ENCODE peak calls at places on chromosomes 7 and 10, in six cellular contexts. One of them, this sample, is unnamed.
A peak's percentile ranks its signal among the peaks of the same experiment; 100 is the strongest.

GRCh38 chr10:132229834-132230556 is 43.2 kb downstream of the DPYSL4 start:
- DNase-seq in adrenal gland: no peak
- DNase-seq in HFF-Myc: no peak
- DNase-seq in breast epithelium: no peak
- DNase-seq in bronchial epithelial cell: no peak
- DNase-seq in upper lobe of left lung: peak; percentile 86
- DNase-seq in this sample: no peak

GRCh38 chr10:68212721-68213352 is 19.1 kb downstream of the ATOH7 start:
- DNase-seq in breast epithelium: no peak
- DNase-seq in bronchial epithelial cell: peak; percentile 35
- DNase-seq in upper lobe of left lung: no peak
- DNase-seq in adrenal gland: no peak
- DNase-seq in HFF-Myc: peak; percentile 35
- DNase-seq in this sample: no peak

GRCh38 chr7:24980695-24981543 is 941 bp upstream of the OSBPL3 start:
- DNase-seq in HFF-Myc: no peak
- DNase-seq in adrenal gland: peak; percentile 53
- DNase-seq in upper lobe of left lung: peak; percentile 85
- DNase-seq in breast epithelium: no peak
- DNase-seq in bronchial epithelial cell: peak; percentile 42
- DNase-seq in this sample: peak; percentile 22

GRCh38 chr10:59362991-59363390 is 642 bp upstream of the FAM13C start:
- DNase-seq in HFF-Myc: no peak
- DNase-seq in adrenal gland: peak; percentile 88
- DNase-seq in upper lobe of left lung: no peak
- DNase-seq in bronchial epithelial cell: peak; percentile 50
- DNase-seq in breast epithelium: peak; percentile 58
- DNase-seq in this sample: no peak

GRCh38 chr7:142496545-142496991 is 238.7 kb upstream of the PRSS58 start:
- DNase-seq in bronchial epithelial cell: peak; percentile 47
- DNase-seq in breast epithelium: no peak
- DNase-seq in upper lobe of left lung: no peak
- DNase-seq in HFF-Myc: peak; percentile 20
- DNase-seq in adrenal gland: no peak
- DNase-seq in this sample: no peak

GRCh38 chr7:78326870-78327269 is 528.3 kb downstream of the PHTF2 start:
- DNase-seq in bronchial epithelial cell: no peak
- DNase-seq in adrenal gland: peak; percentile 66
- DNase-seq in upper lobe of left lung: no peak
- DNase-seq in breast epithelium: no peak
- DNase-seq in HFF-Myc: peak; percentile 1
- DNase-seq in this sample: no peak

GRCh38 chr10:29839826-29840515 is 205.2 kb upstream of the SVIL start:
- DNase-seq in upper lobe of left lung: no peak
- DNase-seq in breast epithelium: peak; percentile 57
- DNase-seq in HFF-Myc: no peak
- DNase-seq in bronchial epithelial cell: peak; percentile 97
- DNase-seq in adrenal gland: no peak
- DNase-seq in this sample: no peak

GRCh38 chr7:151769189-151769821 is 107.6 kb downstream of the PRKAG2 start:
- DNase-seq in breast epithelium: no peak
- DNase-seq in adrenal gland: no peak
- DNase-seq in HFF-Myc: no peak
- DNase-seq in bronchial epithelial cell: no peak
- DNase-seq in upper lobe of left lung: peak; percentile 48
- DNase-seq in this sample: no peak

GRCh38 chr10:31020128-31020527 is 11.5 kb downstream of the ZNF438 start:
- DNase-seq in upper lobe of left lung: no peak
- DNase-seq in breast epithelium: no peak
- DNase-seq in bronchial epithelial cell: no peak
- DNase-seq in HFF-Myc: no peak
- DNase-seq in adrenal gland: no peak
- DNase-seq in this sample: no peak

GRCh38 chr7:78179211-78179610 is 380.6 kb downstream of the PHTF2 start:
- DNase-seq in HFF-Myc: no peak
- DNase-seq in bronchial epithelial cell: no peak
- DNase-seq in breast epithelium: no peak
- DNase-seq in adrenal gland: no peak
- DNase-seq in upper lobe of left lung: no peak
- DNase-seq in this sample: no peak

GRCh38 chr7:140044251-140044650 is 18.5 kb downstream of the PARP12 start:
- DNase-seq in bronchial epithelial cell: peak; percentile 65
- DNase-seq in breast epithelium: no peak
- DNase-seq in upper lobe of left lung: no peak
- DNase-seq in adrenal gland: no peak
- DNase-seq in HFF-Myc: no peak
- DNase-seq in this sample: no peak

GRCh38 chr10:77939561-77940001 is 13.0 kb upstream of the DLG5 start:
- DNase-seq in adrenal gland: peak; percentile 62
- DNase-seq in upper lobe of left lung: no peak
- DNase-seq in breast epithelium: no peak
- DNase-seq in bronchial epithelial cell: no peak
- DNase-seq in HFF-Myc: no peak
- DNase-seq in this sample: no peak

GRCh38 chr7:150524018-150524417 is 9.3 kb downstream of the GIMAP7 start:
- DNase-seq in breast epithelium: no peak
- DNase-seq in upper lobe of left lung: no peak
- DNase-seq in HFF-Myc: no peak
- DNase-seq in adrenal gland: no peak
- DNase-seq in bronchial epithelial cell: no peak
- DNase-seq in this sample: no peak

GRCh38 chr10:111506266-111507034 is 429.6 kb downstream of the ADRA2A start:
- DNase-seq in adrenal gland: no peak
- DNase-seq in upper lobe of left lung: no peak
- DNase-seq in HFF-Myc: no peak
- DNase-seq in bronchial epithelial cell: no peak
- DNase-seq in breast epithelium: no peak
- DNase-seq in this sample: no peak

GRCh38 chr10:8183241-8183704 is 128.8 kb downstream of the GATA3 start:
- DNase-seq in adrenal gland: no peak
- DNase-seq in HFF-Myc: no peak
- DNase-seq in breast epithelium: no peak
- DNase-seq in upper lobe of left lung: no peak
- DNase-seq in bronchial epithelial cell: peak; percentile 17
- DNase-seq in this sample: no peak

GRCh38 chr10:84264611-84265141 is 19.8 kb downstream of the RGR start:
- DNase-seq in upper lobe of left lung: no peak
- DNase-seq in HFF-Myc: no peak
- DNase-seq in bronchial epithelial cell: peak; percentile 40
- DNase-seq in breast epithelium: peak; percentile 77
- DNase-seq in adrenal gland: peak; percentile 90
- DNase-seq in this sample: peak; percentile 47

GRCh38 chr7:44449531-44449930 is 40.9 kb downstream of the NUDCD3 start:
- DNase-seq in HFF-Myc: no peak
- DNase-seq in adrenal gland: no peak
- DNase-seq in upper lobe of left lung: no peak
- DNase-seq in breast epithelium: no peak
- DNase-seq in bronchial epithelial cell: no peak
- DNase-seq in this sample: no peak

GRCh38 chr10:87585565-87586514 is 73.8 kb upstream of the PAPSS2 start:
- DNase-seq in bronchial epithelial cell: peak; percentile 92
- DNase-seq in HFF-Myc: no peak
- DNase-seq in breast epithelium: no peak
- DNase-seq in upper lobe of left lung: no peak
- DNase-seq in adrenal gland: no peak
- DNase-seq in this sample: no peak

GRCh38 chr10:48649349-48649944 is 35.2 kb upstream of the WDFY4 start:
- DNase-seq in HFF-Myc: no peak
- DNase-seq in bronchial epithelial cell: no peak
- DNase-seq in adrenal gland: peak; percentile 43
- DNase-seq in breast epithelium: no peak
- DNase-seq in upper lobe of left lung: no peak
- DNase-seq in this sample: no peak

GRCh38 chr7:85185355-85186082 is 1.3 kb downstream of the SEMA3D start:
- DNase-seq in bronchial epithelial cell: peak; percentile 43
- DNase-seq in upper lobe of left lung: peak; percentile 80
- DNase-seq in HFF-Myc: peak; percentile 39
- DNase-seq in adrenal gland: peak; percentile 71
- DNase-seq in breast epithelium: peak; percentile 58
- DNase-seq in this sample: peak; percentile 15

GRCh38 chr10:71968553-71969474 is 4.6 kb downstream of the CHST3 start:
- DNase-seq in adrenal gland: no peak
- DNase-seq in bronchial epithelial cell: no peak
- DNase-seq in breast epithelium: no peak
- DNase-seq in HFF-Myc: no peak
- DNase-seq in upper lobe of left lung: no peak
- DNase-seq in this sample: no peak
- TF ChIP-seq CTCF in adrenal gland: no peak
- TF ChIP-seq CTCF in bronchial epithelial cell: no peak
- TF ChIP-seq CTCF in breast epithelium: no peak
- TF ChIP-seq CTCF in HFF-Myc: no peak
- TF ChIP-seq CTCF in upper lobe of left lung: no peak
- TF ChIP-seq CTCF in this sample: no peak

DNA sequence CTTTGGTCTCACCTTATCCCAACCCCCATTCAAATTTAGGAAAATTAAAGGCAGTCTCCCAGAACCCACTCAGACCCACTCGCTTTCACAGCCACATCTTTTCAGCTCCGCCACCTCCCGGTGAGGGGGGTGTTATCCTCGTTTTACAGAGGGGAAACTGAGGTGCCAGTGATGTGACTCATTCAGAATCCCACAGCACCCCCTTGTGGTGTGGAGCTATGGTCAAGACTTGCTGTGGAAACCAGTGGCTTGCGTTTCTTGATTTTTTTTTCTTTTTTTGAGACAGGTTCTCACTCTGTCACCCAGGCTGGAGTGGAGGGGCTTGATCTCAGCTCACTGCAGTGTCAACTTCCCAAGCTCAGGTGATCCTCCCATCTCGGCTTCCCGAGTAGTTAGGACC is 27.6 kb downstream of the SLC35G1 start:
- DNase-seq in bronchial epithelial cell: no peak
- DNase-seq in breast epithelium: no peak
- DNase-seq in HFF-Myc: no peak
- DNase-seq in upper lobe of left lung: no peak
- DNase-seq in adrenal gland: no peak
- DNase-seq in this sample: no peak
- TF ChIP-seq CTCF in bronchial epithelial cell: peak; percentile 21
- TF ChIP-seq CTCF in breast epithelium: no peak
- TF ChIP-seq CTCF in HFF-Myc: peak; percentile 42
- TF ChIP-seq CTCF in upper lobe of left lung: no peak
- TF ChIP-seq CTCF in adrenal gland: peak; percentile 30
- TF ChIP-seq CTCF in this sample: no peak

DNA sequence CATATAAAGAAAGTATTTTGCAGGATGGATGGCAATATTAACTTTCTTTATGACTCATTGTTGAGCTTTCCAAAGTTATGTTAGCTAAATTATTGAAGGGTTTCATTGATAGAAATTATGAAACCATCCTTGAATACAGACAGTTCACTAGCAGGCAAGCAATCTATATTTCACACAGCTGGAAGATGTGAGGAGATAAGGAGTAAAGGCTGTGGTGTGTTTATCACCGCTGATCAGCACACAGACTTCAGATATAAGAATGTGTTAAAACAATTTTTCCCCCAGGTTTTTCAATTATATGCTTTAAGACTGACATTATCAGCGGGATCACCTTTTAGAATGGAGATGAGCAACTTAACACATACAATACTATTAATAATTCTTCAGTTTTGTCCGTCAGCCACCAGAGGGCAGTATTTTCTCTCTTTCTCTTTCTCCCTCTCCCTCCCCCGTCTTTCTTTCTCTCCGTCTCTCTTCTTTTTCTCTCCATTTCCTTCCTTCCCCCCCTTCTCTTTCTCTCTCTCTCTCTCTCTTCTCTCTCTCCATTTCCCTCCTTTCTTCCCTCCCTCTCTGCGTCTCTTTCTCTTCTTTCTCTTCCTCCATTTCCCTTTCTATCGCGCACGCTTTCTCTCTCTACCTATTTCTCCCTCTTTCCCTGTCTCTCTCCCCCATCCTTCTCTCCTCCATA is 62.9 kb upstream of the FAM171A1 start:
- DNase-seq in bronchial epithelial cell: peak; percentile 33
- DNase-seq in HFF-Myc: peak; percentile 42
- DNase-seq in breast epithelium: no peak
- DNase-seq in adrenal gland: no peak
- DNase-seq in upper lobe of left lung: no peak
- DNase-seq in this sample: no peak
- TF ChIP-seq CTCF in bronchial epithelial cell: peak; percentile 61
- TF ChIP-seq CTCF in HFF-Myc: peak; percentile 48
- TF ChIP-seq CTCF in breast epithelium: peak; percentile 80
- TF ChIP-seq CTCF in adrenal gland: peak; percentile 86
- TF ChIP-seq CTCF in upper lobe of left lung: peak; percentile 50
- TF ChIP-seq CTCF in this sample: peak; percentile 60

GRCh38 chr7:134772401-134772800 is 7.0 kb upstream of the CALD1 start:
- DNase-seq in HFF-Myc: no peak
- DNase-seq in upper lobe of left lung: no peak
- DNase-seq in adrenal gland: no peak
- DNase-seq in bronchial epithelial cell: no peak
- DNase-seq in breast epithelium: no peak
- DNase-seq in this sample: no peak
- TF ChIP-seq CTCF in HFF-Myc: no peak
- TF ChIP-seq CTCF in upper lobe of left lung: no peak
- TF ChIP-seq CTCF in adrenal gland: no peak
- TF ChIP-seq CTCF in bronchial epithelial cell: no peak
- TF ChIP-seq CTCF in breast epithelium: no peak
- TF ChIP-seq CTCF in this sample: no peak

GRCh38 chr10:66586073-66586472 is 339.8 kb upstream of the LRRTM3 start:
- DNase-seq in upper lobe of left lung: no peak
- DNase-seq in HFF-Myc: no peak
- DNase-seq in adrenal gland: no peak
- DNase-seq in bronchial epithelial cell: no peak
- DNase-seq in breast epithelium: no peak
- DNase-seq in this sample: no peak
- TF ChIP-seq CTCF in upper lobe of left lung: no peak
- TF ChIP-seq CTCF in HFF-Myc: no peak
- TF ChIP-seq CTCF in adrenal gland: no peak
- TF ChIP-seq CTCF in bronchial epithelial cell: no peak
- TF ChIP-seq CTCF in breast epithelium: no peak
- TF ChIP-seq CTCF in this sample: no peak

GRCh38 chr7:27689045-27689877 is 26.6 kb upstream of the HIBADH start:
- DNase-seq in bronchial epithelial cell: peak; percentile 33
- DNase-seq in upper lobe of left lung: no peak
- DNase-seq in breast epithelium: no peak
- DNase-seq in adrenal gland: peak; percentile 72
- DNase-seq in HFF-Myc: no peak
- DNase-seq in this sample: no peak
- TF ChIP-seq CTCF in bronchial epithelial cell: peak; percentile 50
- TF ChIP-seq CTCF in upper lobe of left lung: no peak
- TF ChIP-seq CTCF in breast epithelium: no peak
- TF ChIP-seq CTCF in adrenal gland: peak; percentile 26
- TF ChIP-seq CTCF in HFF-Myc: peak; percentile 39
- TF ChIP-seq CTCF in this sample: no peak

This sample was measured in activated B cell treated with CpG ODN at 0.5 μM for 24 hours.